ENCODE peak calls at places on chromosomes 11 and 22, in nine cellular contexts. F is kidney; X is body of pancreas; G is CD8-positive, alpha-beta T cell; A is astrocyte; P is IMR-90; W is RWPE2; T is mammary epithelial cell; M is Panc1. J is an unnamed sample. For H3K36me3, the result is how much of the 10 kb centered on the place peaks cover.

GRCh38 chr11:3104961-3105790 is 48.0 kb upstream of the CARS1 start:
- DNase-seq in F (peak), X (no peak), G (no peak), A (no peak), P (no peak), W (peak), T (no peak), M (no peak), J (no peak)

GRCh38 chr11:11349870-11350325 is 3.2 kb downstream of the CSNK2A3 start:
- DNase-seq in F (no peak), X (no peak), G (no peak), A (peak), P (peak), W (no peak), T (no peak), M (no peak), J (peak)

GRCh38 chr11:35272391-35272821 is 133.4 kb downstream of the CD44 start:
- DNase-seq in F (no peak), X (no peak), G (peak), A (no peak), P (no peak), W (no peak), T (no peak), M (no peak), J (no peak)

GRCh38 chr11:60985991-60986915 is 14.8 kb downstream of the CD6 start:
- DNase-seq in F (no peak), X (peak), G (peak), A (peak), P (peak), W (no peak), T (peak), M (no peak), J (no peak)

GRCh38 chr11:111205622-111206385 is 39.7 kb upstream of the POU2AF2 start:
- DNase-seq in F (no peak), X (no peak), G (no peak), A (no peak), P (no peak), W (no peak), T (no peak), M (no peak), J (no peak)

GRCh38 chr11:65709661-65710060 is 2.4 kb upstream of the KAT5 start:
- DNase-seq in F (no peak), X (no peak), G (no peak), A (peak), P (no peak), W (no peak), T (no peak), M (no peak), J (no peak)

GRCh38 chr11:119361961-119362725 is 15.6 kb upstream of the MFRP start:
- DNase-seq in F (peak), X (no peak), G (no peak), A (no peak), P (no peak), W (no peak), T (no peak), M (no peak), J (no peak)

GRCh38 chr22:41974691-41975290 is 5.5 kb downstream of the SEPTIN3 start:
- DNase-seq in F (no peak), X (no peak), G (no peak), A (no peak), P (no peak), W (no peak), T (peak), M (no peak), J (no peak)

GRCh38 chr11:65629579-65629978 is 8.3 kb upstream of the SIPA1 start:
- DNase-seq in F (no peak), X (no peak), G (no peak), A (no peak), P (no peak), W (no peak), T (no peak), M (no peak), J (no peak)

GRCh38 chr11:20134991-20135736 is 25.1 kb downstream of the DBX1 start:
- DNase-seq in F (no peak), X (no peak), G (no peak), A (no peak), P (no peak), W (no peak), T (no peak), M (no peak), J (no peak)

GRCh38 chr22:21029486-21030025 is 2.8 kb downstream of the SLC7A4 start:
- DNase-seq in F (no peak), X (no peak), G (no peak), A (no peak), P (no peak), W (no peak), T (no peak), M (no peak), J (no peak)

GRCh38 chr11:1744879-1745700 is 5.3 kb downstream of the IFITM10 start:
- DNase-seq in F (peak), X (no peak), G (no peak), A (no peak), P (no peak), W (peak), T (no peak), M (no peak), J (no peak)

GRCh38 chr11:68749501-68750196 is 1.7 kb downstream of the TESMIN start:
- DNase-seq in F (no peak), X (no peak), G (no peak), A (peak), P (peak), W (no peak), T (no peak), M (no peak), J (no peak)

GRCh38 chr11:63698976-63699733 is 17.9 kb downstream of the RTN3 start:
- DNase-seq in F (no peak), X (no peak), G (no peak), A (no peak), P (no peak), W (no peak), T (no peak), M (no peak), J (no peak)

GRCh38 chr22:36411589-36412258 is 24.0 kb upstream of the MYH9 start:
- DNase-seq in F (no peak), X (peak), G (peak), A (no peak), P (no peak), W (no peak), T (no peak), M (no peak), J (no peak)

GRCh38 chr11:116927163-116927772 is 89.8 kb upstream of the APOA1 start:
- DNase-seq in F (no peak), X (no peak), G (peak), A (no peak), P (no peak), W (no peak), T (no peak), M (no peak), J (no peak)

GRCh38 chr11:13012037-13012693 is 3.0 kb downstream of the RASSF10 start:
- DNase-seq in F (no peak), X (peak), G (no peak), A (no peak), P (no peak), W (no peak), T (peak), M (no peak), J (no peak)

GRCh38 chr11:8015753-8016239 is 28.7 kb downstream of the EIF3F start:
- DNase-seq in F (no peak), X (no peak), G (no peak), A (peak), P (peak), W (no peak), T (peak), M (no peak), J (no peak)

GRCh38 chr11:8017071-8017470 is 29.9 kb downstream of the EIF3F start:
- DNase-seq in F (no peak), X (no peak), G (no peak), A (no peak), P (no peak), W (no peak), T (no peak), M (no peak), J (no peak)

GRCh38 chr11:8017894-8018741 is 31.0 kb downstream of the EIF3F start:
- DNase-seq in F (no peak), X (no peak), G (no peak), A (no peak), P (no peak), W (no peak), T (no peak), M (no peak), J (no peak)

GRCh38 chr11:8018742-8019631 is 31.9 kb downstream of the EIF3F start:
- DNase-seq in F (peak), X (peak), G (peak), A (peak), P (peak), W (no peak), T (peak), M (no peak), J (no peak)

GRCh38 chr11:8016396-8016949 is 29.3 kb downstream of the EIF3F start:
- DNase-seq in F (no peak), X (no peak), G (no peak), A (no peak), P (no peak), W (no peak), T (no peak), M (no peak), J (no peak)
- TF ChIP-seq CTCF in F (no peak), X (no peak), G (no peak), A (no peak), P (no peak), W (no peak), T (no peak), M (no peak), J (no peak)

DNA sequence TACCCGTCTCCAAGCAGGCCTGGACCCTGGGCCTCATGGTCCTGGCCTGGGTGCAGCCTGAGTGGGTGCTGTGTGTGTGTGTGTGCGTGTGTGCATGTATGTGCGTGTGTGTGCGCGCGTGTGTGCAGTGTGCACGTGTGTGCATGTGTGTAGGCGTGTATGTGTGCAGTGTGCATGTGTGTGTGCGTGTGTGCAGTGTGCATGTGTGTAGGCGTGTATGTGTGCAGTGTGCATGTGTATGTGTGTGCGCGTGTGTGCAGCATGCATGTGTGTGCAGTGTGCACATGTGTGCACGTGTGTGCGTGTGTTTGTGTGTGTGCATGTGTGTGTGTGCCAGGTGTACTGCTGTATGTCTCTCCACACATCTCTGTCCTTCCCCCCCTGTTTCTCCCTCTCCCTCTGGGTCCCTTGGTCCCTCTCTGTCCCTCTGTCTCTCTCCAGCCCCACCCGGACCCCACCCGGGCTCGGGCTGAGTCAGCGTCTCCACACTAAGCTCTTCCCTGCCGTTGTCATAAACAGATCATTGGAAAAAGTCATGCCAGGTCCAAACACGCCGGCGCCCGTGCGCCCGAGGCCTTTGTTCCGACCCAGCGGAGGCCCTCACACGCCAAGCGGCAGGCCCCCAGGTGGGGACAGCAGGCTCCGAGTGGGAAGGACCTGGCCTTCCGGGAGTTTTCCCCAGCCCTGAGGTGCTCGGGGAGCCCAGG is 34.0 kb downstream of the WNT7B start:
- DNase-seq in F (no peak), X (no peak), G (no peak), A (no peak), P (no peak), W (no peak), T (peak), M (no peak), J (no peak)
- H3K36me3 ChIP-seq in F (under half), X (under half), G (under half), A (under half), P (under half), W (under half), T (under half), M (under half), J (under half)

GRCh38 chr11:82734120-82734479 is 436 bp upstream of the FAM181B start:
- DNase-seq in F (no peak), X (no peak), G (no peak), A (no peak), P (no peak), W (no peak), T (no peak), M (no peak), J (no peak)

GRCh38 chr11:82731691-82732277 is 1.9 kb downstream of the FAM181B start:
- DNase-seq in F (no peak), X (no peak), G (no peak), A (no peak), P (no peak), W (no peak), T (no peak), M (no peak), J (no peak)

GRCh38 chr11:82732348-82732733 is 1.3 kb downstream of the FAM181B start:
- DNase-seq in F (peak), X (no peak), G (no peak), A (no peak), P (no peak), W (no peak), T (no peak), M (no peak), J (no peak)

GRCh38 chr11:82733444-82734119 is at the start of gene FAM181B:
- DNase-seq in F (peak), X (peak), G (no peak), A (no peak), P (no peak), W (no peak), T (peak), M (no peak), J (no peak)

DNA sequence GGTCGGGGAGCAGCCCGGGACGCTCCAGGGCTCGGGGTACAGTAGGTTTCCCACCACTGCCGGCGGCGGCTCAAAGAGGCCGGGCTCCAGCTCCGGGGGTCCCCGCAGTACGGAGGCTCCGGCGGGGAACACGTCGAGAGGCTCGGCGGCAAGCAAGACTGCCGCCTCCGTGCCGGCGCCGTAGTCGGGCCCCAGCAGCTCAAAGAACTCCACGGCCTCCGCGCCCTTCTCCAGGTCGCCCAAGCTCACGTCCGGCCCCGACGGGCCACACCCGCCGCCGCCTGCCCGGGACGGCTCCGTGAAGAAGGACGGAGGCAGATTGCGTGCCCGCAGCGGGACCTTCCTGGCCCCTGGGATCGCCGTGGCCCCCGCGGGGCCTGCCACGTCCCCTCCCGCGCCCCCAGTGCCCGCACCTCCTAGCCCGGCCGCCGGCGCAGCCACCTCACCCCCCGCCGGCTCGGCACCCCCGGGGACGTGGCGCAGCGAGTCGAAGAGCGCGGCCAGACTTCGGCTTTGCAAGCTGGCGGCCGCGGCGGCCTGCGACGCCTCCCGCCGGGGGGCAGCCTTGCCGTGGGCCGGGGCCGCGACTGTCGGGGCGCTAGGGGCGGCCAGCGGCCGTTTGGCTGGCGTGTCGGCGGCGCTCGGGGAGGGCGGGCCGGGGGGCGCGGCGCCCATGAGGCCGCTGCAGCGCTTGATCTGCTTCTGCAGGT is 775 bp downstream of the FAM181B start:
- DNase-seq in F (peak), X (peak), G (no peak), A (no peak), P (no peak), W (no peak), T (no peak), M (no peak), J (no peak)
- H3K4me3 ChIP-seq in F (peak), X (peak), G (peak), A (peak), P (peak), W (peak), T (peak), M (peak), J (peak)

GRCh38 chr11:75374646-75375045 is 23.2 kb upstream of the ARRB1 start:
- DNase-seq in F (no peak), X (no peak), G (no peak), A (no peak), P (no peak), W (no peak), T (no peak), M (no peak), J (no peak)

GRCh38 chr11:75380245-75380644 is 19.1 kb upstream of the RPS3 start:
- DNase-seq in F (no peak), X (no peak), G (no peak), A (no peak), P (no peak), W (no peak), T (no peak), M (no peak), J (no peak)

GRCh38 chr11:75375626-75376025 is 23.7 kb upstream of the RPS3 start:
- DNase-seq in F (no peak), X (no peak), G (no peak), A (no peak), P (no peak), W (no peak), T (no peak), M (no peak), J (no peak)

GRCh38 chr11:75371930-75372876 is 20.7 kb upstream of the ARRB1 start:
- DNase-seq in F (no peak), X (no peak), G (no peak), A (no peak), P (no peak), W (no peak), T (no peak), M (peak), J (no peak)

DNA sequence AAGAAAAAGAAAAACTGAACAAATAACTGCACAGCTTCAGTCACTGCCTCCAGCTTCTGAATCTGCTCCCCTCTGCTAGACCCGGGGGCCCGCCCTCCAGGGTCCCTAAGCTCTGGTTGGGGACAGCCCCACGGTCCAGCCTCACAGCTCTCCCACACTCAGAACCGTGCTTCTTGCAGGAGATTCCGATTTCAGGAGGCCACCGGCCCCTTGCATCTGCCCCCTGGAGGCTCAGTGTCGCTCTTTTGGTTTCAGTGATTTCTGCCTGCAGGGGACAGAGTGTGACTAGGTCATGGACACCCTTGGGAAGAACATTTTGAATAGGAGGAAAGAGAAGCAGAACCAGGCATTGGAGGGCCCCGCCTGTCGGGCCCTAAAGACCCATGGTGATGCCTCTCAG is 23.1 kb upstream of the RPS3 start:
- DNase-seq in F (no peak), X (no peak), G (no peak), A (no peak), P (no peak), W (no peak), T (no peak), M (no peak), J (no peak)
- TF ChIP-seq CTCF in F (no peak), X (no peak), G (no peak), A (no peak), P (peak), W (no peak), T (no peak), M (no peak), J (peak)

GRCh38 chr11:83119216-83119615 is 37.7 kb upstream of the PCF11 start:
- DNase-seq in F (no peak), X (no peak), G (no peak), A (no peak), P (peak), W (no peak), T (no peak), M (no peak), J (no peak)

GRCh38 chr11:83115992-83116641 is 40.8 kb upstream of the PCF11 start:
- DNase-seq in F (no peak), X (no peak), G (no peak), A (no peak), P (no peak), W (no peak), T (no peak), M (no peak), J (no peak)

GRCh38 chr11:83112886-83113285 is 41.2 kb upstream of the RAB30 start:
- DNase-seq in F (no peak), X (no peak), G (no peak), A (no peak), P (no peak), W (no peak), T (no peak), M (no peak), J (no peak)

GRCh38 chr11:83118814-83119213 is 38.1 kb upstream of the PCF11 start:
- DNase-seq in F (no peak), X (no peak), G (no peak), A (no peak), P (peak), W (no peak), T (no peak), M (no peak), J (no peak)

GRCh38 chr11:83115551-83115950 is 41.4 kb upstream of the PCF11 start:
- DNase-seq in F (no peak), X (no peak), G (no peak), A (no peak), P (no peak), W (no peak), T (no peak), M (no peak), J (no peak)
- H3K36me3 ChIP-seq in F (under half), X (under half), G (under half), A (under half), P (under half), W (under half), T (under half), M (under half), J (under half)

GRCh38 chr11:130452941-130453340 is 4.5 kb downstream of the ADAMTS15 start:
- DNase-seq in F (peak), X (no peak), G (no peak), A (no peak), P (no peak), W (no peak), T (no peak), M (no peak), J (no peak)

GRCh38 chr11:130449996-130450419 is 1.6 kb downstream of the ADAMTS15 start:
- DNase-seq in F (peak), X (peak), G (no peak), A (peak), P (peak), W (no peak), T (no peak), M (no peak), J (no peak)

GRCh38 chr11:130451261-130452019 is 3.0 kb downstream of the ADAMTS15 start:
- DNase-seq in F (no peak), X (no peak), G (no peak), A (peak), P (peak), W (no peak), T (no peak), M (no peak), J (no peak)

GRCh38 chr11:130454495-130455262 is 6.2 kb downstream of the ADAMTS15 start:
- DNase-seq in F (no peak), X (no peak), G (no peak), A (peak), P (peak), W (no peak), T (no peak), M (no peak), J (no peak)

DNA sequence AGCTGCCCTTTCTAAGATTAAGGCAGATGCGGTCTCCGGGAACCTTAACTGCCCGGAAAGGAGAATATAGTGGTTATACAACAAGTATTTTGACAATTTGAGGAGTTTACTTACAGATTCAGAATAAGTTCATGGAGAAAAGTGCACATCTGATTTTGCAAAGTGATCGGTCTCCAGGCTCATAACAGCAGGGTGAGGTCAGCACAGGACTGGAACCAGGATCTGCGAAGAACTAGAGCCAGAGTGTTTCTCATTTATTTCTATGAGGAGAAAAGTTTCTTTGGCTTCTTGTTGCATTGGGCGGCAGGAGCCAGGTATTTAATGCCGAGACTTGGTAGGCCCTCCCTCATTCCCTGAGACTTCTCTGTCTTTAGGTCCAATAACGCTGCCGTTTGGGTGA is 3.7 kb downstream of the ADAMTS15 start:
- DNase-seq in F (no peak), X (no peak), G (no peak), A (no peak), P (no peak), W (no peak), T (no peak), M (no peak), J (no peak)
- H3K4me3 ChIP-seq in F (no peak), X (no peak), G (no peak), A (no peak), P (peak), W (no peak), T (no peak), M (peak), J (no peak)

GRCh38 chr22:29165336-29166060 is 40.2 kb upstream of the EMID1 start:
- DNase-seq in F (peak), X (no peak), G (no peak), A (no peak), P (no peak), W (no peak), T (no peak), M (no peak), J (no peak)
- TF ChIP-seq CTCF in F (no peak), X (no peak), G (no peak), A (no peak), P (no peak), W (no peak), T (no peak), M (no peak), J (no peak)

GRCh38 chr11:47786373-47786772 is 19.2 kb upstream of the FNBP4 start:
- DNase-seq in F (no peak), X (no peak), G (no peak), A (no peak), P (peak), W (no peak), T (no peak), M (no peak), J (no peak)
- H3K36me3 ChIP-seq in F (under half), X (under half), G (under half), A (under half), P (under half), W (half or more), T (under half), M (under half), J (under half)

GRCh38 chr11:76673164-76674142 is 2.9 kb upstream of the LRRC32 start:
- DNase-seq in F (no peak), X (no peak), G (no peak), A (no peak), P (no peak), W (no peak), T (no peak), M (no peak), J (no peak)
- H3K4me3 ChIP-seq in F (no peak), X (no peak), G (no peak), A (no peak), P (no peak), W (no peak), T (no peak), M (no peak), J (no peak)